ENCODE peak calls at places on chromosomes 6 and 20, in four cellular contexts. One of them, this sample, is unnamed.

GRCh38 chr20:45489083-45489531 is 19.6 kb downstream of the WFDC2 start:
- DNase-seq in ELR: peak
- DNase-seq in NCI-H2171 treated with DMSO at 0.1 percent for 48 hours: no peak
- DNase-seq in GM13976: no peak
- DNase-seq in this sample: peak

GRCh38 chr6:7194657-7195056 is 86.9 kb downstream of the RREB1 start:
- DNase-seq in ELR: no peak
- DNase-seq in NCI-H2171 treated with DMSO at 0.1 percent for 48 hours: no peak
- DNase-seq in GM13976: no peak
- DNase-seq in this sample: no peak

GRCh38 chr20:25676164-25676809 is 20.4 kb downstream of the ZNF337 start:
- DNase-seq in ELR: peak
- DNase-seq in NCI-H2171 treated with DMSO at 0.1 percent for 48 hours: no peak
- DNase-seq in GM13976: no peak
- DNase-seq in this sample: peak

GRCh38 chr6:143514996-143515760 is 3.7 kb upstream of the FUCA2 start:
- DNase-seq in ELR: no peak
- DNase-seq in NCI-H2171 treated with DMSO at 0.1 percent for 48 hours: no peak
- DNase-seq in GM13976: no peak
- DNase-seq in this sample: peak

GRCh38 chr6:14066782-14067406 is 50.7 kb upstream of the CD83 start:
- DNase-seq in ELR: peak
- DNase-seq in NCI-H2171 treated with DMSO at 0.1 percent for 48 hours: peak
- DNase-seq in GM13976: peak
- DNase-seq in this sample: peak

GRCh38 chr6:53813096-53813495 is 18.3 kb downstream of the LRRC1 start:
- DNase-seq in ELR: peak
- DNase-seq in NCI-H2171 treated with DMSO at 0.1 percent for 48 hours: no peak
- DNase-seq in GM13976: no peak
- DNase-seq in this sample: no peak

GRCh38 chr6:92132446-92132845 is 1286.9 kb downstream of the EPHA7 start:
- DNase-seq in ELR: no peak
- DNase-seq in NCI-H2171 treated with DMSO at 0.1 percent for 48 hours: no peak
- DNase-seq in GM13976: no peak
- DNase-seq in this sample: no peak

GRCh38 chr20:10669843-10670446 is 3.9 kb downstream of the JAG1 start:
- DNase-seq in ELR: no peak
- DNase-seq in NCI-H2171 treated with DMSO at 0.1 percent for 48 hours: no peak
- DNase-seq in GM13976: no peak
- DNase-seq in this sample: no peak

GRCh38 chr6:166998256-166999144 is 697 bp upstream of the CEP43 start:
- DNase-seq in ELR: peak
- DNase-seq in NCI-H2171 treated with DMSO at 0.1 percent for 48 hours: no peak
- DNase-seq in GM13976: peak
- DNase-seq in this sample: peak

GRCh38 chr20:3616250-3616649 is 46.9 kb downstream of the GFRA4 start:
- DNase-seq in ELR: peak
- DNase-seq in NCI-H2171 treated with DMSO at 0.1 percent for 48 hours: peak
- DNase-seq in GM13976: no peak
- DNase-seq in this sample: peak

GRCh38 chr6:15987569-15987968 is 141.3 kb upstream of the MYLIP start:
- DNase-seq in ELR: peak
- DNase-seq in NCI-H2171 treated with DMSO at 0.1 percent for 48 hours: no peak
- DNase-seq in GM13976: no peak
- DNase-seq in this sample: peak

GRCh38 chr6:101706576-101706975 is 313.1 kb downstream of the GRIK2 start:
- DNase-seq in ELR: no peak
- DNase-seq in NCI-H2171 treated with DMSO at 0.1 percent for 48 hours: no peak
- DNase-seq in GM13976: no peak
- DNase-seq in this sample: no peak

This sample was measured in EL.